ENCODE peak calls at places on chromosome 22, in eight cellular contexts. U is foreskin keratinocyte; M is fibroblast of lung; P is endothelial cell; H is HuH-7; J is activated naive CD4-positive, alpha-beta T cell; L is A172; N is cardiac muscle cell. S is an unnamed sample.

GRCh38 chr22:31738566-31738965 is 11.4 kb downstream of the PRR14L start:
- DNase-seq in U (no peak), M (no peak), P (no peak), H (no peak), J (no peak), L (no peak), N (peak; percentile 21), S (no peak)

GRCh38 chr22:21101877-21102638 is 56.3 kb downstream of the LRRC74B start:
- DNase-seq in U (no peak), M (peak; percentile 10), P (no peak), H (no peak), J (no peak), L (no peak), N (no peak), S (no peak)

GRCh38 chr22:22058649-22059475 is 76.3 kb upstream of the TOP3B start:
- DNase-seq in U (no peak), M (no peak), P (no peak), H (no peak), J (no peak), L (no peak), N (no peak), S (no peak)

GRCh38 chr22:36048911-36049677 is 20.5 kb upstream of the RBFOX2 start:
- DNase-seq in U (peak; percentile 89), M (no peak), P (no peak), H (no peak), J (no peak), L (peak; percentile 36), N (peak; percentile 55), S (no peak)

GRCh38 chr22:30187726-30188407 is 58.7 kb downstream of the LIF start:
- DNase-seq in U (no peak), M (peak; percentile 43), P (no peak), H (no peak), J (no peak), L (no peak), N (peak; percentile 56), S (no peak)

GRCh38 chr22:29985912-29986311 is 94.4 kb upstream of the HORMAD2 start:
- DNase-seq in U (no peak), M (no peak), P (no peak), H (no peak), J (no peak), L (no peak), N (no peak), S (no peak)

GRCh38 chr22:20089977-20090729 is 10.1 kb downstream of the DGCR8 start:
- DNase-seq in U (no peak), M (no peak), P (no peak), H (no peak), J (no peak), L (no peak), N (no peak), S (peak; percentile 67)

GRCh38 chr22:17982572-17983141 is 41.7 kb downstream of the MICAL3 start:
- DNase-seq in U (no peak), M (no peak), P (no peak), H (no peak), J (no peak), L (peak; percentile 22), N (no peak), S (no peak)

GRCh38 chr22:17893900-17894299 is 119.6 kb upstream of the BID start:
- DNase-seq in U (no peak), M (no peak), P (no peak), H (no peak), J (no peak), L (no peak), N (no peak), S (no peak)

GRCh38 chr22:19705181-19705934 is 8.9 kb upstream of the SEPTIN5 start:
- DNase-seq in U (no peak), M (no peak), P (no peak), H (no peak), J (no peak), L (no peak), N (no peak), S (no peak)

GRCh38 chr22:20228055-20228938 is 39.8 kb downstream of the RTN4R start:
- DNase-seq in U (no peak), M (no peak), P (no peak), H (no peak), J (no peak), L (no peak), N (no peak), S (no peak)

GRCh38 chr22:50530280-50530856 is 556 bp upstream of the TYMP start:
- DNase-seq in U (peak; percentile 81), M (peak; percentile 83), P (no peak), H (no peak), J (no peak), L (no peak), N (peak; percentile 94), S (peak; percentile 95)

GRCh38 chr22:38967451-38968450 is 10.3 kb downstream of the APOBEC3A start:
- DNase-seq in U (no peak), M (no peak), P (no peak), H (no peak), J (no peak), L (no peak), N (no peak), S (peak; percentile 64)

GRCh38 chr22:40813912-40814315 is 5.2 kb downstream of the SLC25A17 start:
- DNase-seq in U (no peak), M (no peak), P (no peak), H (no peak), J (no peak), L (no peak), N (no peak), S (no peak)

GRCh38 chr22:24471570-24471969 is 23.6 kb upstream of the UPB1 start:
- DNase-seq in U (no peak), M (peak; percentile 76), P (no peak), H (no peak), J (no peak), L (no peak), N (peak; percentile 95), S (no peak)

GRCh38 chr22:24060375-24060788 is 49.3 kb downstream of the CABIN1 start:
- DNase-seq in U (no peak), M (peak; percentile 90), P (no peak), H (no peak), J (no peak), L (peak; percentile 56), N (peak; percentile 93), S (no peak)

GRCh38 chr22:27151407-27151806 is 494.0 kb downstream of the MIAT start:
- DNase-seq in U (no peak), M (no peak), P (no peak), H (no peak), J (no peak), L (no peak), N (no peak), S (no peak)

GRCh38 chr22:24845036-24845918 is 39.3 kb downstream of the SGSM1 start:
- DNase-seq in U (no peak), M (no peak), P (no peak), H (no peak), J (no peak), L (no peak), N (peak; percentile 13), S (peak; percentile 86)

S was measured in aorta.